ENCODE peak calls at places on chromosomes 1 and 21, in four cellular contexts. One of them, this sample, is unnamed.

GRCh38 chr1:21295059-21295401 is 4.8 kb upstream of the ECE1 start:
- DNase-seq in iPS-NIHi11: no peak
- DNase-seq in nephron progenitor cell: no peak
- DNase-seq in NCI-H2029 treated with DMSO at 0.1 percent for 48 hours: no peak
- DNase-seq in this sample: peak; percentile 10

GRCh38 chr1:172758242-172758641 is 99.3 kb downstream of the FASLG start:
- DNase-seq in iPS-NIHi11: no peak
- DNase-seq in nephron progenitor cell: no peak
- DNase-seq in NCI-H2029 treated with DMSO at 0.1 percent for 48 hours: no peak
- DNase-seq in this sample: no peak

GRCh38 chr1:29236993-29237905 is 927 bp downstream of the PTPRU start:
- DNase-seq in iPS-NIHi11: peak; percentile 65
- DNase-seq in nephron progenitor cell: peak; percentile 74
- DNase-seq in NCI-H2029 treated with DMSO at 0.1 percent for 48 hours: no peak
- DNase-seq in this sample: peak; percentile 41

GRCh38 chr1:47761974-47762373 is 235.2 kb downstream of the TRABD2B start:
- DNase-seq in iPS-NIHi11: no peak
- DNase-seq in nephron progenitor cell: no peak
- DNase-seq in NCI-H2029 treated with DMSO at 0.1 percent for 48 hours: no peak
- DNase-seq in this sample: no peak

GRCh38 chr1:175978476-175978875 is 228.6 kb downstream of the COP1 start:
- DNase-seq in iPS-NIHi11: no peak
- DNase-seq in nephron progenitor cell: no peak
- DNase-seq in NCI-H2029 treated with DMSO at 0.1 percent for 48 hours: no peak
- DNase-seq in this sample: peak; percentile 33

GRCh38 chr21:45299026-45299863 is 11.6 kb upstream of the POFUT2 start:
- DNase-seq in iPS-NIHi11: no peak
- DNase-seq in nephron progenitor cell: no peak
- DNase-seq in NCI-H2029 treated with DMSO at 0.1 percent for 48 hours: no peak
- DNase-seq in this sample: no peak

GRCh38 chr1:56626546-56626945 is 18.6 kb upstream of the PRKAA2 start:
- DNase-seq in iPS-NIHi11: no peak
- DNase-seq in nephron progenitor cell: no peak
- DNase-seq in NCI-H2029 treated with DMSO at 0.1 percent for 48 hours: no peak
- DNase-seq in this sample: no peak

GRCh38 chr1:224632381-224632871 is 16.3 kb downstream of the CNIH3 start:
- DNase-seq in iPS-NIHi11: no peak
- DNase-seq in nephron progenitor cell: no peak
- DNase-seq in NCI-H2029 treated with DMSO at 0.1 percent for 48 hours: no peak
- DNase-seq in this sample: no peak

GRCh38 chr1:154758346-154758745 is 111.7 kb downstream of the KCNN3 start:
- DNase-seq in iPS-NIHi11: no peak
- DNase-seq in nephron progenitor cell: no peak
- DNase-seq in NCI-H2029 treated with DMSO at 0.1 percent for 48 hours: no peak
- DNase-seq in this sample: no peak

This sample was measured in MCF 10A.